ENCODE peak calls at places on chromosomes 5 and 9, in four cellular contexts. K is activated naive CD4-positive, alpha-beta T cell; W is activated CD4-positive, alpha-beta T cell treated with anti-CD3 and anti-CD28 coated beads, Interleukin-2, amount 50 U/mL, for 48 hours; H is DMS53. J is an unnamed sample.

GRCh38 chr5:8906303-8906967 is 639.4 kb downstream of the SEMA5A start:
- DNase-seq in K (no peak), W (no peak), H (no peak), J (no peak)

GRCh38 chr9:95505676-95506437 is 10.9 kb downstream of the PTCH1 start:
- DNase-seq in K (no peak), W (peak; percentile 34), H (peak; percentile 66), J (peak; percentile 42)

GRCh38 chr9:96874947-96875459 is 20.7 kb upstream of the ZNF782 start:
- DNase-seq in K (no peak), W (no peak), H (peak; percentile 97), J (peak; percentile 27)

GRCh38 chr9:120978987-120979386 is 52.4 kb upstream of the TRAF1 start:
- DNase-seq in K (no peak), W (no peak), H (peak; percentile 39), J (no peak)

GRCh38 chr9:6551126-6551525 is 94.4 kb downstream of the GLDC start:
- DNase-seq in K (no peak), W (no peak), H (no peak), J (no peak)

GRCh38 chr5:171309526-171310333 is 682 bp downstream of the TLX3 start:
- DNase-seq in K (no peak), W (peak; percentile 30), H (peak; percentile 77), J (peak; percentile 39)

GRCh38 chr9:93316726-93317494 is 133.0 kb downstream of the WNK2 start:
- DNase-seq in K (no peak), W (no peak), H (no peak), J (no peak)

GRCh38 chr9:17063535-17064135 is 71.2 kb upstream of the CNTLN start:
- DNase-seq in K (no peak), W (no peak), H (peak; percentile 65), J (no peak)

GRCh38 chr5:6291961-6292360 is 86.4 kb downstream of the MED10 start:
- DNase-seq in K (no peak), W (peak; percentile 3), H (peak; percentile 34), J (no peak)

GRCh38 chr5:72799721-72800120 is 16.7 kb upstream of the TNPO1 start:
- DNase-seq in K (no peak), W (no peak), H (no peak), J (no peak)

GRCh38 chr9:14258156-14258555 is 55.8 kb downstream of the NFIB start:
- DNase-seq in K (no peak), W (no peak), H (no peak), J (no peak)

GRCh38 chr5:88883566-88884434 is 816 bp upstream of the MEF2C start:
- DNase-seq in K (no peak), W (peak; percentile 4), H (peak; percentile 83), J (peak; percentile 33)

GRCh38 chr9:25029724-25030123 is 484.0 kb upstream of the IZUMO3 start:
- DNase-seq in K (no peak), W (no peak), H (no peak), J (no peak)

GRCh38 chr5:94747371-94747770 is 128.9 kb downstream of the SLF1 start:
- DNase-seq in K (no peak), W (no peak), H (no peak), J (no peak)

GRCh38 chr5:141402553-141403328 is at the start of gene PCDHGA9:
- DNase-seq in K (no peak), W (no peak), H (peak; percentile 67), J (no peak)

GRCh38 chr5:115160975-115161475 is 8.7 kb downstream of the TRIM36 start:
- DNase-seq in K (no peak), W (no peak), H (peak; percentile 94), J (no peak)

GRCh38 chr9:97398999-97399758 is 12.7 kb upstream of the TDRD7 start:
- DNase-seq in K (peak; percentile 45), W (peak; percentile 75), H (peak; percentile 90), J (peak; percentile 70)

GRCh38 chr9:27385606-27386005 is 88.7 kb upstream of the EQTN start:
- DNase-seq in K (no peak), W (no peak), H (peak; percentile 40), J (no peak)

GRCh38 chr5:136374003-136374402 is 8.7 kb upstream of the TRPC7 start:
- DNase-seq in K (no peak), W (no peak), H (peak; percentile 72), J (no peak)

GRCh38 chr5:137231535-137231934 is 267.6 kb downstream of the SPOCK1 start:
- DNase-seq in K (no peak), W (no peak), H (peak; percentile 21), J (no peak)

GRCh38 chr5:56852228-56853000 is 37.1 kb downstream of the MAP3K1 start:
- DNase-seq in K (no peak), W (no peak), H (no peak), J (no peak)

GRCh38 chr9:87714819-87715218 is 11.1 kb upstream of the CTSL start:
- DNase-seq in K (no peak), W (no peak), H (peak; percentile 22), J (no peak)

GRCh38 chr9:82421498-82421897 is 432.9 kb downstream of the SPATA31D1 start:
- DNase-seq in K (no peak), W (no peak), H (no peak), J (no peak)

GRCh38 chr9:92395617-92396016 is 8.8 kb downstream of the OGN start:
- DNase-seq in K (no peak), W (no peak), H (no peak), J (no peak)

GRCh38 chr9:99046068-99046467 is 58.8 kb upstream of the TGFBR1 start:
- DNase-seq in K (no peak), W (no peak), H (peak; percentile 21), J (no peak)

GRCh38 chr9:21813575-21814473 is 11.4 kb downstream of the MTAP start:
- DNase-seq in K (no peak), W (peak; percentile 28), H (peak; percentile 84), J (peak; percentile 32)

GRCh38 chr9:126915846-126916543 is 1.4 kb downstream of the RALGPS1 start:
- DNase-seq in K (no peak), W (no peak), H (peak; percentile 50), J (no peak)

GRCh38 chr5:50874277-50874984 is 208.0 kb downstream of the PARP8 start:
- DNase-seq in K (no peak), W (no peak), H (no peak), J (no peak)

GRCh38 chr9:119036969-119037368 is 332.3 kb downstream of the BRINP1 start:
- DNase-seq in K (no peak), W (no peak), H (no peak), J (no peak)

GRCh38 chr5:68350176-68350575 is 134.6 kb downstream of the PIK3R1 start:
- DNase-seq in K (no peak), W (no peak), H (no peak), J (no peak)

GRCh38 chr5:110751902-110752762 is 13.3 kb downstream of the SLC25A46 start:
- DNase-seq in K (no peak), W (no peak), H (no peak), J (peak; percentile 27)

GRCh38 chr9:37752646-37753488 is 738 bp upstream of the TRMT10B start:
- DNase-seq in K (no peak), W (no peak), H (no peak), J (peak; percentile 33)

GRCh38 chr5:110899566-110900412 is 161.0 kb downstream of the SLC25A46 start:
- DNase-seq in K (no peak), W (no peak), H (no peak), J (no peak)

GRCh38 chr5:175671013-175671412 is 13.1 kb downstream of the HRH2 start:
- DNase-seq in K (no peak), W (no peak), H (no peak), J (no peak)

GRCh38 chr9:92808726-92809451 is 44.3 kb upstream of the BICD2 start:
- DNase-seq in K (no peak), W (peak; percentile 61), H (peak; percentile 93), J (peak; percentile 73)

GRCh38 chr9:3887798-3888495 is 362.1 kb upstream of the RFX3 start:
- DNase-seq in K (no peak), W (no peak), H (no peak), J (no peak)

GRCh38 chr9:136088939-136089696 is 6.0 kb downstream of the NACC2 start:
- DNase-seq in K (no peak), W (no peak), H (no peak), J (no peak)

GRCh38 chr5:141172381-141173204 is at the start of gene PCDHB7:
- DNase-seq in K (no peak), W (peak; percentile 6), H (peak; percentile 73), J (no peak)